ENCODE peak calls at places on chromosomes 13 and 19, in eight cellular contexts. N is Jurkat, Clone E6-1; H is tibial nerve; A is T-helper 2 cell; O is esophagus squamous epithelium; V is GM20000; S is HTR-8/SVneo; X is astrocyte of the spinal cord. I is an unnamed sample.

GRCh38 chr13:83831796-83832195 is 50.5 kb downstream of the SLITRK1 start:
- DNase-seq in A (no peak), X (no peak), H (no peak), S (no peak), O (no peak), V (no peak), N (no peak), I (no peak)

GRCh38 chr13:110498327-110498726 is 63.2 kb downstream of the RAB20 start:
- DNase-seq in H (no peak), V (no peak), A (no peak), X (no peak), O (no peak), S (no peak), N (no peak), I (no peak)

GRCh38 chr13:66689628-66690027 is 540.5 kb downstream of the PCDH9 start:
- DNase-seq in O (no peak), N (no peak), V (no peak), A (no peak), X (peak), H (no peak), S (no peak), I (no peak)

GRCh38 chr19:7679017-7679720 is 1.5 kb upstream of the TRAPPC5 start:
- DNase-seq in X (no peak), H (no peak), S (no peak), A (peak), O (no peak), N (peak), V (peak), I (peak)

GRCh38 chr13:97367427-97367826 is 66.5 kb upstream of the RAP2A start:
- DNase-seq in O (no peak), S (no peak), V (no peak), H (no peak), X (peak), A (no peak), N (no peak), I (no peak)

GRCh38 chr19:3573162-3573857 is 566 bp downstream of the HMG20B start:
- DNase-seq in A (no peak), O (no peak), V (no peak), S (no peak), N (no peak), X (no peak), H (no peak), I (no peak)

GRCh38 chr13:66586489-66586888 is 643.6 kb downstream of the PCDH9 start:
- DNase-seq in A (no peak), V (no peak), O (no peak), S (no peak), X (no peak), N (no peak), H (no peak), I (no peak)

GRCh38 chr13:76667551-76667950 is 218.7 kb downstream of the KCTD12 start:
- DNase-seq in X (peak), O (no peak), H (peak), S (peak), A (no peak), V (no peak), N (peak), I (no peak)

GRCh38 chr13:102870677-102871415 is 25.0 kb downstream of the ERCC5 start:
- DNase-seq in O (no peak), H (peak), S (peak), A (peak), X (peak), V (peak), N (peak), I (peak)

GRCh38 chr13:99973163-99973785 is 1.7 kb upstream of the ZIC5 start:
- DNase-seq in V (no peak), S (no peak), N (no peak), H (no peak), O (no peak), A (no peak), X (no peak), I (no peak)

GRCh38 chr19:13461536-13461935 is 44.7 kb downstream of the CACNA1A start:
- DNase-seq in V (no peak), O (no peak), A (no peak), H (no peak), S (no peak), N (no peak), X (no peak), I (no peak)

GRCh38 chr13:112843392-112844250 is 125.4 kb upstream of the MCF2L start:
- DNase-seq in O (no peak), S (no peak), X (no peak), A (no peak), H (no peak), N (no peak), V (no peak), I (no peak)

GRCh38 chr13:70249332-70250064 is 141.2 kb upstream of the KLHL1 start:
- DNase-seq in H (no peak), O (no peak), A (no peak), N (no peak), S (no peak), V (no peak), X (peak), I (no peak)

GRCh38 chr19:10010247-10010691 is at the start of gene COL5A3:
- DNase-seq in A (no peak), V (no peak), S (no peak), O (no peak), N (no peak), X (no peak), H (peak), I (no peak)

GRCh38 chr19:3420244-3420755 is 53.9 kb downstream of the NFIC start:
- DNase-seq in X (no peak), V (no peak), N (no peak), O (no peak), S (no peak), H (no peak), A (no peak), I (no peak)

GRCh38 chr19:41795031-41795461 is 1.3 kb upstream of the CEACAM3 start:
- DNase-seq in V (no peak), H (peak), S (no peak), X (peak), A (no peak), O (no peak), N (peak), I (peak)

GRCh38 chr13:69857188-69857821 is 250.3 kb upstream of the ATXN8OS start:
- DNase-seq in N (peak), X (peak), S (peak), H (no peak), O (no peak), A (no peak), V (peak), I (no peak)

GRCh38 chr13:39870197-39870746 is 214.8 kb downstream of the COG6 start:
- DNase-seq in A (no peak), N (no peak), H (no peak), X (no peak), O (no peak), V (no peak), S (no peak), I (no peak)

GRCh38 chr13:79581870-79582315 is 100.9 kb downstream of the NDFIP2 start:
- DNase-seq in S (no peak), V (no peak), O (no peak), H (no peak), A (no peak), N (no peak), X (peak), I (no peak)

GRCh38 chr13:49760555-49760954 is 31.9 kb downstream of the KPNA3 start:
- DNase-seq in H (no peak), V (no peak), N (no peak), X (no peak), A (no peak), O (no peak), S (no peak), I (no peak)

GRCh38 chr19:29694669-29695627 is 20.1 kb downstream of the C19orf12 start:
- DNase-seq in A (peak), X (peak), O (no peak), S (peak), V (peak), H (peak), N (peak), I (peak)

GRCh38 chr19:21902596-21902995 is 66.6 kb upstream of the ZNF43 start:
- DNase-seq in S (no peak), A (no peak), H (no peak), N (no peak), X (no peak), V (no peak), O (no peak), I (no peak)